ENCODE peak calls at places on chromosome 13, in seven cellular contexts. K is GM13977; P is stimulated activated CD4-positive, alpha-beta T cell treated with anti-CD3 and anti-CD28 coated beads, Interleukin-4, amount 100 ng/mL, for 24 hours; N is left cardiac atrium; U is pancreas; O is kidney epithelial cell; L is GM23248. F is an unnamed sample.

GRCh38 chr13:110109910-110110309 is 197.0 kb downstream of the COL4A1 start:
- DNase-seq in K (no peak), P (no peak), N (peak), U (no peak), O (no peak), L (peak), F (peak)

GRCh38 chr13:50403311-50403710 is 388.1 kb downstream of the KCNRG start:
- DNase-seq in K (no peak), P (no peak), N (no peak), U (no peak), O (no peak), L (no peak), F (no peak)

GRCh38 chr13:110731072-110731471 is 17.6 kb downstream of the ING1 start:
- DNase-seq in K (no peak), P (no peak), N (no peak), U (no peak), O (no peak), L (no peak), F (peak)

GRCh38 chr13:34070544-34071303 is 252.8 kb downstream of the RFC3 start:
- DNase-seq in K (no peak), P (no peak), N (no peak), U (no peak), O (no peak), L (no peak), F (no peak)

GRCh38 chr13:105363747-105364177 is 1171.7 kb downstream of the EFNB2 start:
- DNase-seq in K (no peak), P (no peak), N (no peak), U (no peak), O (no peak), L (no peak), F (no peak)

GRCh38 chr13:26075498-26075897 is 23.7 kb upstream of the SHISA2 start:
- DNase-seq in K (no peak), P (no peak), N (no peak), U (no peak), O (no peak), L (no peak), F (no peak)

GRCh38 chr13:75452564-75452963 is 29.4 kb downstream of the TBC1D4 start:
- DNase-seq in K (no peak), P (no peak), N (no peak), U (no peak), O (no peak), L (peak), F (no peak)

GRCh38 chr13:41457589-41458186 is 338 bp downstream of the RGCC start:
- DNase-seq in K (peak), P (peak), N (no peak), U (peak), O (no peak), L (peak), F (no peak)

GRCh38 chr13:53068841-53069520 is 40.4 kb downstream of the OLFM4 start:
- DNase-seq in K (no peak), P (no peak), N (no peak), U (no peak), O (no peak), L (no peak), F (no peak)

GRCh38 chr13:114339779-114340534 is 25.7 kb downstream of the CHAMP1 start:
- DNase-seq in K (no peak), P (peak), N (no peak), U (peak), O (no peak), L (peak), F (peak)

GRCh38 chr13:53298426-53298825 is 269.8 kb downstream of the OLFM4 start:
- DNase-seq in K (no peak), P (no peak), N (no peak), U (no peak), O (no peak), L (no peak), F (no peak)

GRCh38 chr13:66926851-66927524 is 303.1 kb downstream of the PCDH9 start:
- DNase-seq in K (no peak), P (no peak), N (no peak), U (no peak), O (no peak), L (no peak), F (no peak)

GRCh38 chr13:40254394-40254793 is 412.0 kb downstream of the FOXO1 start:
- DNase-seq in K (no peak), P (no peak), N (no peak), U (no peak), O (no peak), L (no peak), F (no peak)

GRCh38 chr13:109272595-109273325 is 513.6 kb downstream of the IRS2 start:
- DNase-seq in K (no peak), P (no peak), N (no peak), U (no peak), O (no peak), L (peak), F (no peak)

GRCh38 chr13:103188688-103189326 is 122.6 kb upstream of the SLC10A2 start:
- DNase-seq in K (no peak), P (no peak), N (no peak), U (no peak), O (no peak), L (peak), F (no peak)

GRCh38 chr13:23321534-23322241 is 111.8 kb downstream of the SACS start:
- DNase-seq in K (peak), P (peak), N (peak), U (no peak), O (peak), L (peak), F (peak)

GRCh38 chr13:41231786-41232185 is 31.6 kb downstream of the MTRF1 start:
- DNase-seq in K (no peak), P (no peak), N (no peak), U (peak), O (peak), L (no peak), F (peak)

GRCh38 chr13:64482373-64482772 is 2747.8 kb downstream of the PCDH9 start:
- DNase-seq in K (no peak), P (no peak), N (no peak), U (no peak), O (no peak), L (no peak), F (no peak)

GRCh38 chr13:110592670-110593069 is 22.7 kb upstream of the NAXD start:
- DNase-seq in K (no peak), P (no peak), N (no peak), U (no peak), O (no peak), L (peak), F (no peak)

GRCh38 chr13:93066187-93066586 is 160.4 kb upstream of the GPC6 start:
- DNase-seq in K (no peak), P (no peak), N (no peak), U (no peak), O (no peak), L (peak), F (no peak)

GRCh38 chr13:112926993-112927392 is 42.0 kb upstream of the MCF2L start:
- DNase-seq in K (no peak), P (no peak), N (no peak), U (no peak), O (no peak), L (no peak), F (no peak)

GRCh38 chr13:44692173-44692713 is 116.1 kb upstream of the TSC22D1 start:
- DNase-seq in K (no peak), P (no peak), N (no peak), U (no peak), O (no peak), L (no peak), F (no peak)

GRCh38 chr13:40613192-40613818 is 53.1 kb downstream of the FOXO1 start:
- DNase-seq in K (peak), P (peak), N (no peak), U (no peak), O (no peak), L (no peak), F (peak)

GRCh38 chr13:110819203-110820014 is 95.5 kb downstream of the ANKRD10 start:
- DNase-seq in K (peak), P (peak), N (peak), U (peak), O (peak), L (peak), F (peak)

GRCh38 chr13:65057986-65058385 is 2172.2 kb downstream of the PCDH9 start:
- DNase-seq in K (no peak), P (no peak), N (no peak), U (no peak), O (no peak), L (no peak), F (no peak)

GRCh38 chr13:50626031-50626643 is 217.4 kb downstream of the DLEU7 start:
- DNase-seq in K (no peak), P (no peak), N (no peak), U (no peak), O (peak), L (peak), F (no peak)

GRCh38 chr13:20960663-20961309 is 58.2 kb upstream of the XPO4 start:
- DNase-seq in K (no peak), P (no peak), N (no peak), U (no peak), O (no peak), L (no peak), F (peak)

GRCh38 chr13:48539550-48539949 is 6.7 kb upstream of the RCBTB2 start:
- DNase-seq in K (no peak), P (no peak), N (peak), U (no peak), O (no peak), L (peak), F (no peak)

GRCh38 chr13:100662470-100663211 is 12.0 kb downstream of the TMTC4 start:
- DNase-seq in K (no peak), P (no peak), N (no peak), U (no peak), O (no peak), L (no peak), F (no peak)

GRCh38 chr13:61954092-61954491 is 538.4 kb upstream of the PCDH20 start:
- DNase-seq in K (no peak), P (no peak), N (no peak), U (no peak), O (no peak), L (peak), F (no peak)

GRCh38 chr13:23007430-23007829 is 173.3 kb upstream of the SGCG start:
- DNase-seq in K (no peak), P (no peak), N (peak), U (no peak), O (no peak), L (no peak), F (no peak)

GRCh38 chr13:24664726-24665409 is 15.3 kb upstream of the ATP12A start:
- DNase-seq in K (no peak), P (no peak), N (no peak), U (no peak), O (no peak), L (peak), F (no peak)

GRCh38 chr13:72920097-72920496 is 138.2 kb downstream of the PIBF1 start:
- DNase-seq in K (no peak), P (no peak), N (peak), U (no peak), O (no peak), L (peak), F (no peak)

GRCh38 chr13:26060366-26060765 is 8.6 kb upstream of the SHISA2 start:
- DNase-seq in K (no peak), P (no peak), N (no peak), U (no peak), O (no peak), L (no peak), F (no peak)

GRCh38 chr13:102768914-102769313 is 4.7 kb downstream of the TEX30 start:
- DNase-seq in K (no peak), P (no peak), N (no peak), U (no peak), O (no peak), L (no peak), F (no peak)

GRCh38 chr13:79404361-79404760 is 1.7 kb downstream of the RBM26 start:
- DNase-seq in K (no peak), P (no peak), N (no peak), U (no peak), O (no peak), L (no peak), F (no peak)

F was measured in transverse colon.